ENCODE peak calls at places on chromosomes 3 and 15, in four cellular contexts. W is testis; Q is pulmonary artery endothelial cell; P is stimulated activated naive B cell treated with anti-CD40 and anti-IgM and Interleukin-4, amounts not matched to agents 10 μg/mL and 1 μg/mL and 100 μg/mL, for 72 hours. R is an unnamed sample.
A peak's percentile ranks its signal among the peaks of the same experiment; 100 is the strongest.

GRCh38 chr3:31821118-31821517 is 159.9 kb downstream of the OSBPL10 start:
- DNase-seq in W (no peak), Q (no peak), P (no peak), R (no peak)

GRCh38 chr3:17500618-17501017 is 241.8 kb downstream of the TBC1D5 start:
- DNase-seq in W (no peak), Q (no peak), P (no peak), R (no peak)

GRCh38 chr3:98740324-98740723 is 22.8 kb upstream of the ST3GAL6 start:
- DNase-seq in W (no peak), Q (no peak), P (no peak), R (no peak)

GRCh38 chr3:30596161-30596560 is 10.2 kb upstream of the TGFBR2 start:
- DNase-seq in W (no peak), Q (no peak), P (no peak), R (no peak)

GRCh38 chr15:57537072-57537471 is 54.6 kb upstream of the MYZAP start:
- DNase-seq in W (no peak), Q (no peak), P (no peak), R (peak; percentile 73)

GRCh38 chr15:80984856-80985255 is 4.8 kb downstream of the MESD start:
- DNase-seq in W (no peak), Q (no peak), P (peak; percentile 20), R (no peak)

GRCh38 chr3:123803521-123803920 is 80.6 kb downstream of the MYLK start:
- DNase-seq in W (no peak), Q (no peak), P (no peak), R (no peak)

GRCh38 chr3:196996454-196997265 is 28.0 kb upstream of the PIGZ start:
- DNase-seq in W (no peak), Q (no peak), P (no peak), R (no peak)

GRCh38 chr3:161510510-161511260 is 14.1 kb downstream of the OTOL1 start:
- DNase-seq in W (no peak), Q (no peak), P (no peak), R (no peak)

GRCh38 chr3:149752051-149752787 is at the start of gene COMMD2:
- DNase-seq in W (peak; percentile 82), Q (peak; percentile 33), P (peak; percentile 83), R (peak; percentile 83)

GRCh38 chr3:64454179-64454578 is 228.9 kb upstream of the PRICKLE2 start:
- DNase-seq in W (no peak), Q (no peak), P (no peak), R (peak; percentile 23)

R was measured in lung microvascular endothelial cell.